ENCODE peak calls at places on chromosomes 5 and 9, in seven cellular contexts. G is LoVo, N is HuH-7, U is BE2C, F is A549, T is left lung, M is heart right ventricle. D is an unnamed sample.
A peak's percentile ranks its signal among the peaks of the same experiment; 100 is the strongest.

GRCh38 chr9:33198163-33198562 is 31.0 kb upstream of the B4GALT1 start:
- DNase-seq in G (no peak), N (no peak), U (no peak), F (no peak), T (no peak), M (peak; percentile 57), D (no peak)

GRCh38 chr9:12640021-12640587 is 53.1 kb upstream of the TYRP1 start:
- DNase-seq in G (peak; percentile 57), N (peak; percentile 2), U (no peak), F (peak; percentile 4), T (no peak), M (no peak), D (peak; percentile 27)

GRCh38 chr5:140261403-140262171 is 41.3 kb downstream of the PFDN1 start:
- DNase-seq in G (peak; percentile 96), N (peak; percentile 57), U (peak; percentile 45), F (peak; percentile 93), T (peak; percentile 83), M (peak; percentile 52), D (peak; percentile 76)

GRCh38 chr5:132257131-132258101 is at the start of gene PDLIM4:
- DNase-seq in G (no peak), N (no peak), U (peak; percentile 80), F (no peak), T (no peak), M (peak; percentile 34), D (no peak)

GRCh38 chr5:73031839-73032238 is 76.0 kb downstream of the FCHO2 start:
- DNase-seq in G (no peak), N (no peak), U (peak; percentile 26), F (no peak), T (no peak), M (peak; percentile 21), D (no peak)

GRCh38 chr5:14809369-14810144 is 62.0 kb downstream of the ANKH start:
- DNase-seq in G (peak; percentile 46), N (no peak), U (no peak), F (peak; percentile 37), T (peak; percentile 64), M (peak; percentile 34), D (no peak)

GRCh38 chr9:278651-279050 is 64.0 kb downstream of the DOCK8 start:
- DNase-seq in G (no peak), N (no peak), U (no peak), F (no peak), T (no peak), M (no peak), D (no peak)

GRCh38 chr9:93132946-93133640 is 958 bp downstream of the NINJ1 start:
- DNase-seq in G (no peak), N (no peak), U (no peak), F (peak; percentile 42), T (no peak), M (no peak), D (no peak)

GRCh38 chr9:107312651-107313050 is 29.6 kb downstream of the RAD23B start:
- DNase-seq in G (no peak), N (no peak), U (no peak), F (no peak), T (no peak), M (peak; percentile 27), D (no peak)

GRCh38 chr9:6184749-6185645 is 30.6 kb upstream of the IL33 start:
- DNase-seq in G (no peak), N (no peak), U (no peak), F (no peak), T (no peak), M (no peak), D (no peak)

GRCh38 chr5:142432369-142432863 is 107.6 kb upstream of the SPRY4 start:
- DNase-seq in G (no peak), N (no peak), U (peak; percentile 47), F (no peak), T (peak; percentile 41), M (no peak), D (no peak)

GRCh38 chr5:65087154-65087553 is 318.4 kb downstream of the CWC27 start:
- DNase-seq in G (no peak), N (no peak), U (no peak), F (no peak), T (no peak), M (no peak), D (no peak)

GRCh38 chr9:114285166-114285867 is 37.6 kb upstream of the ORM1 start:
- DNase-seq in G (no peak), N (no peak), U (peak; percentile 38), F (no peak), T (peak; percentile 75), M (no peak), D (peak; percentile 28)

GRCh38 chr5:73901045-73901444 is 275.0 kb downstream of the ARHGEF28 start:
- DNase-seq in G (peak; percentile 83), N (no peak), U (no peak), F (peak; percentile 79), T (no peak), M (peak; percentile 21), D (no peak)

GRCh38 chr9:126707083-126707482 is 93.4 kb downstream of the LMX1B start:
- DNase-seq in G (no peak), N (no peak), U (no peak), F (no peak), T (no peak), M (no peak), D (no peak)

GRCh38 chr5:147690595-147690994 is 91.9 kb downstream of the JAKMIP2 start:
- DNase-seq in G (peak; percentile 9), N (peak; percentile 44), U (no peak), F (no peak), T (no peak), M (no peak), D (peak; percentile 60)

GRCh38 chr5:55868846-55869245 is 17.7 kb downstream of the IL31RA start:
- DNase-seq in G (peak; percentile 22), N (no peak), U (no peak), F (peak; percentile 79), T (peak; percentile 67), M (no peak), D (no peak)